ENCODE peak calls at places on chromosomes 13 and 19, in four cellular contexts. G is AG04449, L is IMR-90, J is A673. Y is an unnamed sample.

GRCh38 chr19:40416918-40417713 is 3.9 kb upstream of the PRX start:
- DNase-seq in J (no peak), G (no peak), L (peak; percentile 35), Y (no peak)

GRCh38 chr19:15780595-15781418 is 6.7 kb upstream of the OR10H5 start:
- DNase-seq in J (no peak), L (no peak), G (no peak), Y (no peak)

GRCh38 chr19:32743447-32743846 is 23.9 kb downstream of the TDRD12 start:
- DNase-seq in L (no peak), J (no peak), G (no peak), Y (no peak)

GRCh38 chr19:16897572-16898056 is 8.8 kb downstream of the F2RL3 start:
- DNase-seq in G (no peak), J (no peak), L (no peak), Y (no peak)

GRCh38 chr13:21988624-21989023 is 317.8 kb downstream of the FGF9 start:
- DNase-seq in G (no peak), J (no peak), L (no peak), Y (no peak)

GRCh38 chr19:51331193-51331592 is 10.7 kb downstream of the VSIG10L start:
- DNase-seq in L (no peak), J (no peak), G (no peak), Y (no peak)

GRCh38 chr13:44715287-44716224 is 139.4 kb upstream of the TSC22D1 start:
- DNase-seq in G (no peak), L (no peak), J (no peak), Y (no peak)

GRCh38 chr19:1658446-1659433 is 6.3 kb upstream of the TCF3 start:
- DNase-seq in G (no peak), L (no peak), J (no peak), Y (no peak)

GRCh38 chr19:31356587-31357314 is 7.5 kb upstream of the TSHZ3 start:
- DNase-seq in L (no peak), J (no peak), G (no peak), Y (no peak)

GRCh38 chr19:42468273-42468796 is 25.6 kb upstream of the CXCL17 start:
- DNase-seq in L (peak; percentile 62), G (peak; percentile 70), J (peak; percentile 94), Y (no peak)

GRCh38 chr13:88103824-88104223 is 432.7 kb downstream of the SLITRK5 start:
- DNase-seq in J (no peak), G (no peak), L (no peak), Y (no peak)

GRCh38 chr19:53254451-53255341 is at the start of gene ZNF677:
- DNase-seq in L (peak; percentile 76), G (peak; percentile 9), J (peak; percentile 67), Y (peak; percentile 30)

GRCh38 chr13:29543230-29544215 is 52.0 kb downstream of the SLC7A1 start:
- DNase-seq in G (no peak), L (peak; percentile 60), J (no peak), Y (peak; percentile 75)

GRCh38 chr13:113343692-113343968 is 20.3 kb downstream of the GRTP1 start:
- DNase-seq in G (no peak), L (no peak), J (no peak), Y (no peak)

GRCh38 chr13:41613984-41614581 is 156.7 kb downstream of the RGCC start:
- DNase-seq in L (peak; percentile 96), J (no peak), G (peak; percentile 59), Y (peak; percentile 82)

GRCh38 chr13:32472194-32472621 is 44.3 kb upstream of the N4BP2L1 start:
- DNase-seq in G (no peak), L (no peak), J (no peak), Y (no peak)

GRCh38 chr13:98706446-98707110 is 45.9 kb downstream of the SLC15A1 start:
- DNase-seq in L (peak; percentile 13), J (no peak), G (no peak), Y (no peak)

GRCh38 chr19:38267780-38268430 is 3.5 kb downstream of the SPINT2 start:
- DNase-seq in L (no peak), J (no peak), G (no peak), Y (no peak)

GRCh38 chr19:35973487-35973886 is 21.5 kb upstream of the SDHAF1 start:
- DNase-seq in J (no peak), L (no peak), G (no peak), Y (no peak)

GRCh38 chr13:41649659-41650058 is 192.3 kb downstream of the RGCC start:
- DNase-seq in L (peak; percentile 38), J (peak; percentile 24), G (no peak), Y (no peak)

GRCh38 chr19:355134-355533 is 10.5 kb upstream of the MIER2 start:
- DNase-seq in J (peak; percentile 43), G (no peak), L (no peak), Y (no peak)

GRCh38 chr19:5948697-5949564 is 29.0 kb downstream of the RANBP3 start:
- DNase-seq in G (no peak), J (peak; percentile 40), L (no peak), Y (no peak)

GRCh38 chr13:76884167-76884566 is 2.0 kb downstream of the KCTD12 start:
- DNase-seq in G (no peak), J (peak; percentile 17), L (no peak), Y (no peak)
- TF ChIP-seq CTCF in G (no peak), J (peak; percentile 24), L (no peak), Y (peak; percentile 29)

DNA sequence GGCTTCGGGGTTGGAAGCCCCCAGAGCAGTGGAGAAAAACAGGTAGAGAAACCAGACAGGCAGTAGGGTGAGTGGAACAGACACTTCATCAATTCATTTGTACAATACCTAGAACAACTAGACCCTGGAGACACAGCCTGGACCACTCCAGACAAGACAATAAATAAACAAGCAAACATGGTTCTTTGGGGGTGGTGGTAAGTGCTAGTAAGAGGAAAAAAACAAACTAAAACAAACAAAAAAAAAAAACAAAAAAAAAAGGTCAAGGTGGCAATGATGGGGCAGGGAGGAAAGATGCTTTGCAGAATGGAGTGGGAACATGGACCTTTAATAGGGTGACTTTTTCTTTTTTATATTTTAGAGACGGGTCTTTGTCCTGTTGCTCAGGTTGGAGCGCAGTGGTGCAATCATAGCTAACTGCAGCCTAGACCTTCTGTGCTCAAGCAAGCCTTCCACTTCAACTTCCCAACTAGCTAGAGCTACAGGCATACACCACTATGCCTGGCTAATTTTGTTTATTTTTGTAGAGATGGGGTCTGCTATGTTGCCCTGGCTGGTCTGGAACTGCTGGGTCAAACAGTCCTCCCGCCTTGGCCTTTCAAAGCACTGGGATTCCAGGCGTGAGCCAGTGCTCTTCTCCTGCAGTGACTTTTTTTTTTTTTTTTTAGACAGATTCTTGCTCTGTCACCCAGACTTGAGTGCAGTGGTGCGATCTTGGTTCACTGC is 3.1 kb downstream of the JUNB start:
- DNase-seq in J (no peak), L (peak; percentile 62), G (no peak), Y (no peak)
- H3K4me3 ChIP-seq in J (peak overlapping the region; percentile 59), L (peak overlapping the region; percentile 39), G (peak overlapping the region; percentile 99), Y (peak overlapping the region; percentile 76)

GRCh38 chr19:11420429-11420893 is 1.3 kb upstream of the RGL3 start:
- DNase-seq in G (no peak), J (no peak), L (no peak), Y (no peak)

GRCh38 chr19:11418166-11418517 is 972 bp downstream of the RGL3 start:
- DNase-seq in L (no peak), G (no peak), J (no peak), Y (no peak)

GRCh38 chr19:11420894-11421606 is 1.9 kb upstream of the RGL3 start:
- DNase-seq in G (no peak), J (no peak), L (no peak), Y (no peak)

GRCh38 chr19:11416346-11417052 is 2.6 kb downstream of the RGL3 start:
- DNase-seq in G (no peak), J (no peak), L (no peak), Y (no peak)

GRCh38 chr19:11418518-11419506 is at the start of gene RGL3:
- DNase-seq in L (no peak), J (no peak), G (no peak), Y (no peak)
- TF ChIP-seq CTCF in L (no peak), J (no peak), G (no peak), Y (no peak)

GRCh38 chr13:46893221-46893620 is 3.6 kb downstream of the HTR2A start:
- DNase-seq in J (no peak), L (no peak), G (no peak), Y (no peak)
- H3K4me3 ChIP-seq in J (peak overlapping the region; percentile 48), L (no peak overlapping the region), G (peak overlapping the region; percentile 77), Y (peak overlapping the region; percentile 74)